ENCODE peak calls at places on chromosomes 5 and 9, in nine cellular contexts. G, L, T, F, I, S, Z, J and D are unnamed samples.

GRCh38 chr5:169688106-169688505 is 51.0 kb downstream of the DOCK2 start:
- DNase-seq in G (no peak), L (no peak), T (no peak), F (no peak), I (no peak), S (no peak), Z (no peak), J (no peak), D (no peak)

GRCh38 chr9:79757906-79758669 is 186.3 kb downstream of the TLE4 start:
- DNase-seq in G (no peak), L (no peak), T (peak), F (no peak), I (no peak), S (no peak), Z (no peak), J (no peak), D (no peak)

GRCh38 chr5:180137401-180138213 is 66.0 kb upstream of the RNF130 start:
- DNase-seq in G (no peak), L (no peak), T (no peak), F (no peak), I (no peak), S (no peak), Z (no peak), J (no peak), D (no peak)

GRCh38 chr5:145946112-145946861 is 9.9 kb downstream of the SH3RF2 start:
- DNase-seq in G (peak), L (peak), T (peak), F (peak), I (no peak), S (no peak), Z (no peak), J (no peak), D (peak)

GRCh38 chr5:157212307-157212706 is 31.7 kb downstream of the ITK start:
- DNase-seq in G (no peak), L (no peak), T (no peak), F (no peak), I (no peak), S (no peak), Z (no peak), J (no peak), D (no peak)

GRCh38 chr9:13718086-13718485 is 438.6 kb upstream of the MPDZ start:
- DNase-seq in G (no peak), L (no peak), T (peak), F (no peak), I (no peak), S (no peak), Z (no peak), J (no peak), D (peak)

GRCh38 chr5:142748568-142749249 is 21.5 kb upstream of the ARHGAP26 start:
- DNase-seq in G (no peak), L (no peak), T (no peak), F (peak), I (no peak), S (no peak), Z (peak), J (peak), D (peak)

GRCh38 chr5:130727834-130728233 is 437.2 kb downstream of the HINT1 start:
- DNase-seq in G (no peak), L (no peak), T (no peak), F (no peak), I (no peak), S (no peak), Z (no peak), J (no peak), D (no peak)

GRCh38 chr5:177457239-177458121 is 10.9 kb downstream of the PRR7 start:
- DNase-seq in G (peak), L (peak), T (peak), F (peak), I (peak), S (peak), Z (peak), J (peak), D (peak)

GRCh38 chr9:12737871-12738270 is 36.9 kb upstream of the LURAP1L start:
- DNase-seq in G (no peak), L (no peak), T (no peak), F (no peak), I (no peak), S (no peak), Z (no peak), J (no peak), D (no peak)

GRCh38 chr5:154603978-154604679 is 126.1 kb upstream of the HAND1 start:
- DNase-seq in G (no peak), L (no peak), T (peak), F (no peak), I (no peak), S (peak), Z (no peak), J (no peak), D (peak)

GRCh38 chr5:88702328-88702727 is 180.7 kb downstream of the MEF2C start:
- DNase-seq in G (no peak), L (no peak), T (no peak), F (no peak), I (no peak), S (no peak), Z (no peak), J (no peak), D (no peak)

GRCh38 chr5:158812381-158812780 is 287.3 kb downstream of the EBF1 start:
- DNase-seq in G (no peak), L (no peak), T (no peak), F (peak), I (no peak), S (peak), Z (peak), J (no peak), D (no peak)

GRCh38 chr9:18238254-18238653 is 235.7 kb upstream of the ADAMTSL1 start:
- DNase-seq in G (peak), L (peak), T (peak), F (no peak), I (no peak), S (no peak), Z (no peak), J (no peak), D (peak)

GRCh38 chr9:138114501-138115245 is 237.1 kb downstream of the CACNA1B start:
- DNase-seq in G (no peak), L (no peak), T (no peak), F (no peak), I (no peak), S (no peak), Z (no peak), J (no peak), D (no peak)

GRCh38 chr5:116472274-116472673 is 102.3 kb downstream of the SEMA6A start:
- DNase-seq in G (no peak), L (no peak), T (no peak), F (no peak), I (no peak), S (no peak), Z (no peak), J (no peak), D (no peak)

GRCh38 chr9:36126016-36126786 is 10.3 kb upstream of the GLIPR2 start:
- DNase-seq in G (no peak), L (no peak), T (no peak), F (no peak), I (no peak), S (no peak), Z (no peak), J (no peak), D (no peak)

GRCh38 chr5:139638736-139639618 is 9.2 kb upstream of the CXXC5 start:
- DNase-seq in G (no peak), L (no peak), T (no peak), F (no peak), I (no peak), S (peak), Z (no peak), J (no peak), D (no peak)

GRCh38 chr5:56328753-56329560 is 95.8 kb upstream of the ANKRD55 start:
- DNase-seq in G (no peak), L (no peak), T (peak), F (peak), I (no peak), S (no peak), Z (no peak), J (no peak), D (peak)

GRCh38 chr9:76542360-76542759 is 83.4 kb downstream of the GCNT1 start:
- DNase-seq in G (no peak), L (no peak), T (no peak), F (no peak), I (no peak), S (no peak), Z (no peak), J (no peak), D (no peak)

GRCh38 chr5:165228184-165228583 is 1722.8 kb downstream of the MAT2B start:
- DNase-seq in G (no peak), L (no peak), T (no peak), F (no peak), I (no peak), S (no peak), Z (no peak), J (no peak), D (no peak)

GRCh38 chr5:57853929-57854697 is 371.5 kb upstream of the ACTBL2 start:
- DNase-seq in G (no peak), L (no peak), T (no peak), F (no peak), I (no peak), S (no peak), Z (no peak), J (no peak), D (no peak)

GRCh38 chr9:133112361-133113026 is 8.5 kb downstream of the RALGDS start:
- DNase-seq in G (no peak), L (no peak), T (no peak), F (no peak), I (no peak), S (peak), Z (no peak), J (no peak), D (no peak)

GRCh38 chr5:11251242-11251641 is 490.2 kb upstream of the DAP start:
- DNase-seq in G (no peak), L (peak), T (peak), F (no peak), I (no peak), S (no peak), Z (no peak), J (no peak), D (peak)

GRCh38 chr9:615756-616155 is 225.7 kb upstream of the DMRT1 start:
- DNase-seq in G (no peak), L (no peak), T (no peak), F (no peak), I (no peak), S (no peak), Z (no peak), J (no peak), D (peak)

GRCh38 chr9:82231411-82231810 is 242.8 kb downstream of the SPATA31D1 start:
- DNase-seq in G (no peak), L (no peak), T (no peak), F (no peak), I (no peak), S (no peak), Z (no peak), J (no peak), D (no peak)

GRCh38 chr9:128192601-128193371 is 1.4 kb upstream of the CIZ1 start:
- DNase-seq in G (no peak), L (peak), T (peak), F (no peak), I (no peak), S (peak), Z (no peak), J (peak), D (peak)

GRCh38 chr9:97075289-97075870 is 36.4 kb upstream of the CTSV start:
- DNase-seq in G (no peak), L (no peak), T (no peak), F (no peak), I (no peak), S (no peak), Z (no peak), J (no peak), D (no peak)

GRCh38 chr9:127918201-127919107 is 1.6 kb upstream of the ST6GALNAC4 start:
- DNase-seq in G (no peak), L (no peak), T (peak), F (no peak), I (no peak), S (no peak), Z (no peak), J (no peak), D (no peak)

GRCh38 chr9:94861589-94862241 is 135.2 kb downstream of the AOPEP start:
- DNase-seq in G (peak), L (no peak), T (peak), F (no peak), I (no peak), S (no peak), Z (no peak), J (no peak), D (no peak)

GRCh38 chr5:9546973-9547947 is 1.4 kb upstream of the SEMA5A start:
- DNase-seq in G (peak), L (no peak), T (peak), F (no peak), I (no peak), S (peak), Z (no peak), J (no peak), D (no peak)

GRCh38 chr9:27787941-27788340 is 214.7 kb upstream of the C9orf72 start:
- DNase-seq in G (no peak), L (no peak), T (no peak), F (no peak), I (no peak), S (no peak), Z (no peak), J (no peak), D (no peak)

GRCh38 chr5:97094579-97095317 is 47.7 kb downstream of the LIX1 start:
- DNase-seq in G (no peak), L (no peak), T (no peak), F (peak), I (no peak), S (no peak), Z (peak), J (no peak), D (no peak)

GRCh38 chr5:154486427-154486866 is 8.4 kb upstream of the HAND1 start:
- DNase-seq in G (no peak), L (no peak), T (no peak), F (no peak), I (no peak), S (no peak), Z (no peak), J (no peak), D (no peak)

GRCh38 chr5:135977375-135977928 is 22.7 kb upstream of the LECT2 start:
- DNase-seq in G (no peak), L (no peak), T (no peak), F (peak), I (peak), S (peak), Z (peak), J (peak), D (peak)

GRCh38 chr9:124676159-124676551 is 95.0 kb downstream of the NR6A1 start:
- DNase-seq in G (no peak), L (no peak), T (no peak), F (no peak), I (no peak), S (no peak), Z (no peak), J (no peak), D (no peak)

GRCh38 chr5:2960309-2960708 is 208.8 kb upstream of the IRX2 start:
- DNase-seq in G (no peak), L (no peak), T (no peak), F (no peak), I (no peak), S (no peak), Z (no peak), J (no peak), D (no peak)